ENCODE peak calls at places on chromosomes 7 and 10, in five cellular contexts. One of them, this sample, is unnamed.

GRCh38 chr7:148151778-148152177 is 438.8 kb upstream of the C7orf33 start:
- DNase-seq in choroid plexus epithelial cell: no peak
- DNase-seq in lower lobe of right lung: no peak
- DNase-seq in GM10248: no peak
- DNase-seq in IMR-90: no peak
- DNase-seq in this sample: no peak

GRCh38 chr10:124270940-124271339 is 147.8 kb downstream of the OAT start:
- DNase-seq in choroid plexus epithelial cell: no peak
- DNase-seq in lower lobe of right lung: peak; percentile 31
- DNase-seq in GM10248: no peak
- DNase-seq in IMR-90: no peak
- DNase-seq in this sample: no peak

GRCh38 chr10:42961156-42961589 is 115.7 kb upstream of the RET start:
- DNase-seq in choroid plexus epithelial cell: no peak
- DNase-seq in lower lobe of right lung: peak; percentile 17
- DNase-seq in GM10248: peak; percentile 4
- DNase-seq in IMR-90: no peak
- DNase-seq in this sample: no peak

GRCh38 chr7:2923291-2923781 is 79.2 kb upstream of the GNA12 start:
- DNase-seq in choroid plexus epithelial cell: no peak
- DNase-seq in lower lobe of right lung: no peak
- DNase-seq in GM10248: no peak
- DNase-seq in IMR-90: no peak
- DNase-seq in this sample: no peak

GRCh38 chr10:127417031-127417430 is 132.1 kb upstream of the NPS start:
- DNase-seq in choroid plexus epithelial cell: no peak
- DNase-seq in lower lobe of right lung: no peak
- DNase-seq in GM10248: no peak
- DNase-seq in IMR-90: no peak
- DNase-seq in this sample: no peak

GRCh38 chr10:11145498-11145855 is 127.8 kb downstream of the CELF2 start:
- DNase-seq in choroid plexus epithelial cell: peak; percentile 7
- DNase-seq in lower lobe of right lung: peak; percentile 55
- DNase-seq in GM10248: peak; percentile 49
- DNase-seq in IMR-90: no peak
- DNase-seq in this sample: no peak

GRCh38 chr7:4725014-4725951 is 43.2 kb downstream of the FOXK1 start:
- DNase-seq in choroid plexus epithelial cell: peak; percentile 95
- DNase-seq in lower lobe of right lung: peak; percentile 90
- DNase-seq in GM10248: peak; percentile 91
- DNase-seq in IMR-90: peak; percentile 95
- DNase-seq in this sample: peak; percentile 88

GRCh38 chr10:17062493-17063487 is 66.8 kb downstream of the CUBN start:
- DNase-seq in choroid plexus epithelial cell: peak; percentile 93
- DNase-seq in lower lobe of right lung: no peak
- DNase-seq in GM10248: no peak
- DNase-seq in IMR-90: peak; percentile 88
- DNase-seq in this sample: no peak

GRCh38 chr7:137074386-137075030 is 206.1 kb downstream of the CHRM2 start:
- DNase-seq in choroid plexus epithelial cell: peak; percentile 53
- DNase-seq in lower lobe of right lung: no peak
- DNase-seq in GM10248: no peak
- DNase-seq in IMR-90: peak; percentile 87
- DNase-seq in this sample: no peak

GRCh38 chr7:139494835-139495568 is 11.5 kb upstream of the KLRG2 start:
- DNase-seq in choroid plexus epithelial cell: no peak
- DNase-seq in lower lobe of right lung: no peak
- DNase-seq in GM10248: peak; percentile 77
- DNase-seq in IMR-90: no peak
- DNase-seq in this sample: no peak

GRCh38 chr10:8229153-8229552 is 174.7 kb downstream of the GATA3 start:
- DNase-seq in choroid plexus epithelial cell: no peak
- DNase-seq in lower lobe of right lung: no peak
- DNase-seq in GM10248: no peak
- DNase-seq in IMR-90: no peak
- DNase-seq in this sample: no peak

GRCh38 chr7:135743907-135744789 is 4.5 kb downstream of the FAM180A start:
- DNase-seq in choroid plexus epithelial cell: peak; percentile 54
- DNase-seq in lower lobe of right lung: no peak
- DNase-seq in GM10248: no peak
- DNase-seq in IMR-90: peak; percentile 75
- DNase-seq in this sample: no peak

GRCh38 chr10:94286898-94287297 is 75.8 kb downstream of the NOC3L start:
- DNase-seq in choroid plexus epithelial cell: peak; percentile 70
- DNase-seq in lower lobe of right lung: no peak
- DNase-seq in GM10248: no peak
- DNase-seq in IMR-90: peak; percentile 28
- DNase-seq in this sample: no peak

GRCh38 chr10:117462816-117463544 is 79.6 kb upstream of the EMX2 start:
- DNase-seq in choroid plexus epithelial cell: no peak
- DNase-seq in lower lobe of right lung: no peak
- DNase-seq in GM10248: no peak
- DNase-seq in IMR-90: no peak
- DNase-seq in this sample: no peak

GRCh38 chr10:5434017-5434753 is 21.8 kb downstream of the NET1 start:
- DNase-seq in choroid plexus epithelial cell: peak; percentile 87
- DNase-seq in lower lobe of right lung: no peak
- DNase-seq in GM10248: peak; percentile 31
- DNase-seq in IMR-90: peak; percentile 81
- DNase-seq in this sample: no peak

GRCh38 chr10:108097258-108097657 is 932.8 kb upstream of the SORCS1 start:
- DNase-seq in choroid plexus epithelial cell: no peak
- DNase-seq in lower lobe of right lung: no peak
- DNase-seq in GM10248: no peak
- DNase-seq in IMR-90: no peak
- DNase-seq in this sample: no peak

GRCh38 chr7:2403718-2404648 is 572 bp downstream of the CHST12 start:
- DNase-seq in choroid plexus epithelial cell: peak; percentile 35
- DNase-seq in lower lobe of right lung: no peak
- DNase-seq in GM10248: no peak
- DNase-seq in IMR-90: peak; percentile 21
- DNase-seq in this sample: no peak

GRCh38 chr7:103141753-103142404 is 7.0 kb downstream of the NAPEPLD start:
- DNase-seq in choroid plexus epithelial cell: no peak
- DNase-seq in lower lobe of right lung: no peak
- DNase-seq in GM10248: no peak
- DNase-seq in IMR-90: no peak
- DNase-seq in this sample: no peak

GRCh38 chr7:73679709-73680108 is 3.5 kb downstream of the DNAJC30 start:
- DNase-seq in choroid plexus epithelial cell: no peak
- DNase-seq in lower lobe of right lung: no peak
- DNase-seq in GM10248: no peak
- DNase-seq in IMR-90: no peak
- DNase-seq in this sample: no peak

GRCh38 chr10:125538947-125539649 is 143.9 kb downstream of the TEX36 start:
- DNase-seq in choroid plexus epithelial cell: no peak
- DNase-seq in lower lobe of right lung: no peak
- DNase-seq in GM10248: no peak
- DNase-seq in IMR-90: no peak
- DNase-seq in this sample: no peak

GRCh38 chr10:46255696-46256355 is 31.0 kb upstream of the ANTXRL start:
- DNase-seq in choroid plexus epithelial cell: peak; percentile 33
- DNase-seq in lower lobe of right lung: peak; percentile 76
- DNase-seq in GM10248: peak; percentile 47
- DNase-seq in IMR-90: peak; percentile 12
- DNase-seq in this sample: peak; percentile 80

GRCh38 chr10:122379041-122379440 is 4.5 kb downstream of the PLEKHA1 start:
- DNase-seq in choroid plexus epithelial cell: no peak
- DNase-seq in lower lobe of right lung: no peak
- DNase-seq in GM10248: no peak
- DNase-seq in IMR-90: no peak
- DNase-seq in this sample: no peak

GRCh38 chr10:69327463-69328345 is 49.4 kb downstream of the HK1 start:
- DNase-seq in choroid plexus epithelial cell: peak; percentile 60
- DNase-seq in lower lobe of right lung: peak; percentile 86
- DNase-seq in GM10248: peak; percentile 61
- DNase-seq in IMR-90: peak; percentile 63
- DNase-seq in this sample: peak; percentile 46

GRCh38 chr10:49363309-49364031 is 32.4 kb downstream of the DRGX start:
- DNase-seq in choroid plexus epithelial cell: no peak
- DNase-seq in lower lobe of right lung: no peak
- DNase-seq in GM10248: no peak
- DNase-seq in IMR-90: no peak
- DNase-seq in this sample: no peak

GRCh38 chr10:19605806-19606205 is 210.4 kb upstream of the PLXDC2 start:
- DNase-seq in choroid plexus epithelial cell: no peak
- DNase-seq in lower lobe of right lung: no peak
- DNase-seq in GM10248: no peak
- DNase-seq in IMR-90: no peak
- DNase-seq in this sample: no peak

GRCh38 chr10:94043431-94043990 is 49.8 kb downstream of the PLCE1 start:
- DNase-seq in choroid plexus epithelial cell: no peak
- DNase-seq in lower lobe of right lung: no peak
- DNase-seq in GM10248: no peak
- DNase-seq in IMR-90: no peak
- DNase-seq in this sample: no peak

GRCh38 chr7:95636140-95636539 is 39.8 kb upstream of the PDK4 start:
- DNase-seq in choroid plexus epithelial cell: peak; percentile 31
- DNase-seq in lower lobe of right lung: no peak
- DNase-seq in GM10248: no peak
- DNase-seq in IMR-90: no peak
- DNase-seq in this sample: no peak

GRCh38 chr7:118872568-118872967 is 648.1 kb downstream of the ANKRD7 start:
- DNase-seq in choroid plexus epithelial cell: no peak
- DNase-seq in lower lobe of right lung: no peak
- DNase-seq in GM10248: no peak
- DNase-seq in IMR-90: no peak
- DNase-seq in this sample: no peak

GRCh38 chr10:71004176-71004575 is 115.8 kb upstream of the PCBD1 start:
- DNase-seq in choroid plexus epithelial cell: no peak
- DNase-seq in lower lobe of right lung: no peak
- DNase-seq in GM10248: no peak
- DNase-seq in IMR-90: no peak
- DNase-seq in this sample: no peak

GRCh38 chr10:114477285-114477684 is 73.0 kb upstream of the AFAP1L2 start:
- DNase-seq in choroid plexus epithelial cell: peak; percentile 56
- DNase-seq in lower lobe of right lung: no peak
- DNase-seq in GM10248: no peak
- DNase-seq in IMR-90: no peak
- DNase-seq in this sample: no peak

GRCh38 chr10:89830623-89831022 is 129.2 kb downstream of the KIF20B start:
- DNase-seq in choroid plexus epithelial cell: no peak
- DNase-seq in lower lobe of right lung: no peak
- DNase-seq in GM10248: no peak
- DNase-seq in IMR-90: no peak
- DNase-seq in this sample: no peak

GRCh38 chr7:24227068-24227467 is 56.9 kb upstream of the NPY start:
- DNase-seq in choroid plexus epithelial cell: no peak
- DNase-seq in lower lobe of right lung: no peak
- DNase-seq in GM10248: no peak
- DNase-seq in IMR-90: no peak
- DNase-seq in this sample: no peak

GRCh38 chr10:621981-622740 is 67.3 kb downstream of the DIP2C start:
- DNase-seq in choroid plexus epithelial cell: no peak
- DNase-seq in lower lobe of right lung: no peak
- DNase-seq in GM10248: no peak
- DNase-seq in IMR-90: peak; percentile 33
- DNase-seq in this sample: no peak

GRCh38 chr10:3714526-3714925 is 70.5 kb downstream of the KLF6 start:
- DNase-seq in choroid plexus epithelial cell: peak; percentile 85
- DNase-seq in lower lobe of right lung: no peak
- DNase-seq in GM10248: no peak
- DNase-seq in IMR-90: no peak
- DNase-seq in this sample: no peak

GRCh38 chr7:155889636-155890508 is 77.6 kb upstream of the SHH start:
- DNase-seq in choroid plexus epithelial cell: no peak
- DNase-seq in lower lobe of right lung: peak; percentile 87
- DNase-seq in GM10248: no peak
- DNase-seq in IMR-90: no peak
- DNase-seq in this sample: no peak
- TF ChIP-seq CTCF in choroid plexus epithelial cell: no peak
- TF ChIP-seq CTCF in lower lobe of right lung: no peak
- TF ChIP-seq CTCF in GM10248: no peak
- TF ChIP-seq CTCF in IMR-90: no peak
- TF ChIP-seq CTCF in this sample: no peak

GRCh38 chr10:88131561-88132139 is 268.2 kb downstream of the PTEN start:
- DNase-seq in choroid plexus epithelial cell: no peak
- DNase-seq in lower lobe of right lung: peak; percentile 68
- DNase-seq in GM10248: no peak
- DNase-seq in IMR-90: no peak
- DNase-seq in this sample: no peak
- TF ChIP-seq CTCF in choroid plexus epithelial cell: no peak
- TF ChIP-seq CTCF in lower lobe of right lung: no peak
- TF ChIP-seq CTCF in GM10248: no peak
- TF ChIP-seq CTCF in IMR-90: no peak
- TF ChIP-seq CTCF in this sample: no peak

GRCh38 chr10:104028146-104028545 is 57.5 kb downstream of the COL17A1 start:
- DNase-seq in choroid plexus epithelial cell: peak; percentile 69
- DNase-seq in lower lobe of right lung: no peak
- DNase-seq in GM10248: no peak
- DNase-seq in IMR-90: peak; percentile 23
- DNase-seq in this sample: no peak
- TF ChIP-seq CTCF in choroid plexus epithelial cell: peak; percentile 77
- TF ChIP-seq CTCF in lower lobe of right lung: no peak
- TF ChIP-seq CTCF in GM10248: no peak
- TF ChIP-seq CTCF in IMR-90: peak; percentile 23
- TF ChIP-seq CTCF in this sample: peak; percentile 5

DNA sequence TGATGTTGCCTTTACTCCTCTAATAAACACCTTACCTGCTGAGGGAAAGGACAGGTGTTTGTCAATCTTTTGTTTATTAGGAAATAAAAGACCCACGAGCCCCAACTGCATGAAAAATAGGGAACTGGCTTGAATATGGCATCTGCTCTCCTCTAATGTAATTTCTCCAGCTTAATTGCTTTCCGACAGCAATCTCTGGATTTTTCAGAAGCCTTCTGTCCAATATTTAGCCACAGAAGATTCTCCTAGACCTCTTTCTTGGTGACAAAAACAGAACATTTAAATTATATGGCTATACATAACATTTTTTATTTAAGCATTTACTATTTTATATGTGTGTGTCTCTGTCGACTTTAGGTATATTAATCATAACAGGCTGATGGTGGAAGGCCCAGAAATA is 317.4 kb upstream of the ADARB2 start:
- DNase-seq in choroid plexus epithelial cell: no peak
- DNase-seq in lower lobe of right lung: no peak
- DNase-seq in GM10248: no peak
- DNase-seq in IMR-90: no peak
- DNase-seq in this sample: no peak
- TF ChIP-seq CTCF in choroid plexus epithelial cell: no peak
- TF ChIP-seq CTCF in lower lobe of right lung: no peak
- TF ChIP-seq CTCF in GM10248: no peak
- TF ChIP-seq CTCF in IMR-90: no peak
- TF ChIP-seq CTCF in this sample: no peak